ENCODE peak calls at places on chromosomes 3 and 15, in seven cellular contexts. H is spleen, S is HL-60, I is HepG2, N is ascending aorta, T is dorsolateral prefrontal cortex, B is IMR-90. E is an unnamed sample.

GRCh38 chr3:87167634-87168456 is 59.3 kb upstream of the CHMP2B start:
- DNase-seq in T (no peak), I (peak; percentile 31), B (peak; percentile 20), S (peak; percentile 20), H (no peak), N (no peak), E (no peak)

GRCh38 chr15:78192826-78193594 is 41.4 kb downstream of the ACSBG1 start:
- DNase-seq in T (no peak), S (no peak), N (peak; percentile 31), I (no peak), B (no peak), H (no peak), E (no peak)

GRCh38 chr3:37858742-37859141 is 2.9 kb upstream of the CTDSPL start:
- DNase-seq in S (no peak), I (no peak), H (no peak), B (no peak), N (no peak), T (no peak), E (no peak)

GRCh38 chr15:25933456-25934158 is 70.5 kb upstream of the ATP10A start:
- DNase-seq in T (no peak), N (peak; percentile 88), H (peak; percentile 83), S (peak; percentile 24), I (peak; percentile 47), B (peak; percentile 87), E (peak; percentile 76)

GRCh38 chr3:115438799-115439198 is 184.5 kb upstream of the GAP43 start:
- DNase-seq in N (no peak), S (no peak), H (no peak), T (no peak), I (no peak), B (no peak), E (no peak)

GRCh38 chr3:16060945-16061344 is 113.5 kb upstream of the GALNT15 start:
- DNase-seq in S (no peak), B (peak; percentile 95), I (no peak), T (no peak), H (no peak), N (peak; percentile 79), E (no peak)

GRCh38 chr3:11583226-11583625 is 60.5 kb downstream of the VGLL4 start:
- DNase-seq in H (no peak), N (no peak), I (no peak), S (no peak), B (peak; percentile 41), T (no peak), E (no peak)

GRCh38 chr3:73255609-73256029 is 194.2 kb downstream of the EBLN2 start:
- DNase-seq in B (peak; percentile 66), I (no peak), N (no peak), H (no peak), T (no peak), S (no peak), E (no peak)

GRCh38 chr15:78927077-78927790 is 17.6 kb downstream of the CTSH start:
- DNase-seq in B (no peak), T (no peak), S (peak; percentile 67), H (peak; percentile 53), I (no peak), N (no peak), E (no peak)

GRCh38 chr3:177729939-177730700 is 532.8 kb upstream of the TBL1XR1 start:
- DNase-seq in H (no peak), N (no peak), S (no peak), T (no peak), B (no peak), I (no peak), E (peak; percentile 72)

GRCh38 chr3:128585974-128586373 is 64.6 kb downstream of the RPN1 start:
- DNase-seq in T (no peak), I (no peak), N (no peak), B (peak; percentile 34), H (no peak), S (no peak), E (no peak)

GRCh38 chr3:194812177-194812576 is 126.5 kb downstream of the FAM43A start:
- DNase-seq in H (no peak), B (no peak), I (no peak), N (no peak), T (no peak), S (no peak), E (no peak)

GRCh38 chr3:132787616-132788015 is 65.4 kb upstream of the NPHP3 start:
- DNase-seq in I (no peak), N (no peak), T (no peak), B (no peak), H (no peak), S (no peak), E (no peak)

GRCh38 chr3:138066383-138066782 is 49.0 kb downstream of the DZIP1L start:
- DNase-seq in S (no peak), I (no peak), N (no peak), B (no peak), T (no peak), H (no peak), E (no peak)

GRCh38 chr3:13053915-13054704 is 19.1 kb downstream of the IQSEC1 start:
- DNase-seq in T (no peak), N (no peak), H (no peak), B (no peak), S (no peak), I (no peak), E (no peak)

GRCh38 chr3:83321891-83322290 is 1560.4 kb upstream of the GBE1 start:
- DNase-seq in N (no peak), T (no peak), B (no peak), S (no peak), H (no peak), I (no peak), E (no peak)

GRCh38 chr3:139455855-139456254 is 20.5 kb downstream of the RBP2 start:
- DNase-seq in S (no peak), B (no peak), N (no peak), I (no peak), H (no peak), T (no peak), E (no peak)

GRCh38 chr3:122299222-122299621 is 25.8 kb upstream of the CSTA start:
- DNase-seq in T (no peak), H (no peak), S (no peak), I (no peak), N (no peak), B (no peak), E (no peak)

GRCh38 chr3:124383846-124384483 is 346.3 kb upstream of the UMPS start:
- DNase-seq in H (no peak), N (no peak), B (no peak), S (no peak), T (no peak), I (no peak), E (no peak)

GRCh38 chr15:35514759-35515158 is 31.2 kb downstream of the DPH6 start:
- DNase-seq in B (peak; percentile 33), H (no peak), T (no peak), S (no peak), I (no peak), N (no peak), E (no peak)

GRCh38 chr3:24387000-24387399 is 107.7 kb downstream of the THRB start:
- DNase-seq in I (no peak), H (no peak), S (no peak), N (no peak), B (no peak), T (no peak), E (no peak)

GRCh38 chr3:133573054-133573628 is 345 bp upstream of the CDV3 start:
- DNase-seq in I (peak; percentile 99), N (peak; percentile 100), B (peak; percentile 100), H (peak; percentile 100), T (peak; percentile 100), S (peak; percentile 100), E (peak; percentile 100)

GRCh38 chr3:53554559-53555511 is 60.4 kb downstream of the CACNA1D start:
- DNase-seq in T (no peak), H (no peak), B (no peak), I (no peak), S (no peak), N (no peak), E (no peak)

GRCh38 chr3:86333636-86334035 is 657.3 kb downstream of the VGLL3 start:
- DNase-seq in H (no peak), T (no peak), B (no peak), S (no peak), I (no peak), N (no peak), E (no peak)

GRCh38 chr3:8757551-8758518 is 11.6 kb downstream of the OXTR start:
- DNase-seq in N (peak; percentile 39), S (no peak), T (no peak), B (peak; percentile 48), I (no peak), H (no peak), E (no peak)

GRCh38 chr3:161042023-161042501 is 63.1 kb downstream of the B3GALNT1 start:
- DNase-seq in T (no peak), I (peak; percentile 70), H (no peak), S (no peak), N (no peak), B (no peak), E (no peak)

GRCh38 chr3:71724584-71725278 is 471 bp downstream of the EIF4E3 start:
- DNase-seq in B (no peak), S (peak; percentile 32), N (peak; percentile 78), I (no peak), H (peak; percentile 91), T (no peak), E (peak; percentile 76)

GRCh38 chr3:190038050-190038631 is 82.6 kb downstream of the P3H2 start:
- DNase-seq in S (no peak), H (no peak), N (no peak), I (no peak), T (no peak), B (peak; percentile 88), E (no peak)

GRCh38 chr3:189708375-189708774 is 77.2 kb downstream of the TP63 start:
- DNase-seq in I (no peak), H (no peak), S (no peak), T (no peak), B (no peak), N (no peak), E (no peak)

GRCh38 chr3:58577269-58577821 is at the start of gene FAM107A:
- DNase-seq in B (peak; percentile 49), T (no peak), H (peak; percentile 30), N (peak; percentile 76), I (no peak), S (no peak), E (no peak)
- TF ChIP-seq CTCF in B (peak; percentile 17), T (peak; percentile 48), H (no peak), N (no peak), I (no peak), S (no peak), E (no peak)

GRCh38 chr3:42755681-42756578 is 17.1 kb downstream of the CCDC13 start:
- DNase-seq in H (no peak), I (peak; percentile 91), T (no peak), B (peak; percentile 35), S (peak; percentile 55), N (peak; percentile 52), E (peak; percentile 29)
- H3K4me3 ChIP-seq in H (no peak overlapping the region), I (no peak overlapping the region), T (no peak overlapping the region), B (no peak overlapping the region), S (no peak overlapping the region), N (no peak overlapping the region), E (no peak overlapping the region)

GRCh38 chr3:108126348-108126747 is 35.5 kb upstream of the CD47 start:
- DNase-seq in N (no peak), B (no peak), S (no peak), T (no peak), H (no peak), I (no peak), E (no peak)
- H3K27ac ChIP-seq in N (no peak overlapping the region), B (no peak overlapping the region), S (peak overlapping the region; percentile 99), T (no peak overlapping the region), H (peak overlapping the region; percentile 90), I (no peak overlapping the region), E (no peak overlapping the region)

DNA sequence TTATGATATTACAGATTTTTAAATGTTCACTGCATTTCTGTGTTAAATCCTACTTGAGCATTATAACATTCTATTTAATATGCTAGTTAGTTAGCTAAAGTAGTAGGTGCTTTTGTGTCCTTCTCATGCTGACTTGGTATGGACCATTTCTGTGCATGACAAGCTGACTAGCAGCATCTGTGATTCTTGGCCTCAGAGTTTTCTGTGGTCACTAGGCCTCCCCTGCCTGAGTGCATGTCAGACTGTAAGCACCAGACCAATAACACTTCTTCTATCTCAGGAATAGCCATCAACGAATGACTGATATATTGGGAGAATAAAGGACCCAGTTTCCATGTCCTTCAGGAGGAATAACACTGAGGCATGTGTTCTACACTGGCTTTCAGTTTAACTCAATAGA is 22.6 kb upstream of the SLC7A14 start:
- DNase-seq in N (no peak), I (no peak), S (no peak), T (no peak), B (no peak), H (no peak), E (no peak)
- TF ChIP-seq CTCF in N (no peak), I (no peak), S (no peak), T (no peak), B (no peak), H (no peak), E (no peak)